ENCODE peak calls at places on chromosomes 13 and 19, in four cellular contexts. One of them, this sample, is unnamed. For H3K4me1, the result is how much of the 10 kb centered on the place peaks cover.

GRCh38 chr13:113546571-113547247 is 37.8 kb upstream of the TFDP1 start:
- DNase-seq in endothelial cell of umbilical vein: peak
- DNase-seq in GM12878: no peak
- DNase-seq in K562: no peak
- DNase-seq in this sample: peak

GRCh38 chr19:37304190-37304883 is 66.6 kb upstream of the ZNF527 start:
- DNase-seq in GM12878: no peak
- DNase-seq in endothelial cell of umbilical vein: no peak
- DNase-seq in K562: peak
- DNase-seq in this sample: no peak

GRCh38 chr19:7260161-7260560 is 34.1 kb downstream of the INSR start:
- DNase-seq in GM12878: no peak
- DNase-seq in endothelial cell of umbilical vein: no peak
- DNase-seq in K562: no peak
- DNase-seq in this sample: no peak

GRCh38 chr13:48504606-48505369 is 28.1 kb downstream of the RCBTB2 start:
- DNase-seq in GM12878: no peak
- DNase-seq in K562: no peak
- DNase-seq in endothelial cell of umbilical vein: no peak
- DNase-seq in this sample: no peak

GRCh38 chr13:91375119-91375729 is 23.2 kb upstream of the GPC5 start:
- DNase-seq in GM12878: no peak
- DNase-seq in endothelial cell of umbilical vein: no peak
- DNase-seq in K562: peak
- DNase-seq in this sample: peak

GRCh38 chr13:46154136-46154854 is 27.7 kb downstream of the LCP1 start:
- DNase-seq in K562: no peak
- DNase-seq in GM12878: no peak
- DNase-seq in endothelial cell of umbilical vein: no peak
- DNase-seq in this sample: no peak

GRCh38 chr13:51945149-51945548 is 66.1 kb downstream of the ATP7B start:
- DNase-seq in GM12878: no peak
- DNase-seq in endothelial cell of umbilical vein: no peak
- DNase-seq in K562: no peak
- DNase-seq in this sample: no peak

GRCh38 chr19:38134538-38135149 is 89.4 kb downstream of the DPF1 start:
- DNase-seq in K562: peak
- DNase-seq in GM12878: no peak
- DNase-seq in endothelial cell of umbilical vein: peak
- DNase-seq in this sample: peak

GRCh38 chr19:39167461-39168257 is 29.1 kb upstream of the NCCRP1 start:
- DNase-seq in K562: no peak
- DNase-seq in endothelial cell of umbilical vein: no peak
- DNase-seq in GM12878: no peak
- DNase-seq in this sample: no peak

GRCh38 chr13:112583592-112584277 is 4.2 kb downstream of the TUBGCP3 start:
- DNase-seq in endothelial cell of umbilical vein: no peak
- DNase-seq in GM12878: no peak
- DNase-seq in K562: peak
- DNase-seq in this sample: no peak

GRCh38 chr13:39941236-39941635 is 285.8 kb downstream of the COG6 start:
- DNase-seq in endothelial cell of umbilical vein: no peak
- DNase-seq in K562: no peak
- DNase-seq in GM12878: no peak
- DNase-seq in this sample: no peak

GRCh38 chr13:36030670-36031331 is 100.4 kb downstream of the DCLK1 start:
- DNase-seq in endothelial cell of umbilical vein: peak
- DNase-seq in K562: no peak
- DNase-seq in GM12878: no peak
- DNase-seq in this sample: peak

GRCh38 chr19:22052644-22053013 is 345 bp downstream of the ZNF257 start:
- DNase-seq in GM12878: no peak
- DNase-seq in K562: peak
- DNase-seq in endothelial cell of umbilical vein: no peak
- DNase-seq in this sample: no peak

GRCh38 chr19:47389150-47389556 is 30.2 kb downstream of the MEIS3 start:
- DNase-seq in endothelial cell of umbilical vein: no peak
- DNase-seq in K562: no peak
- DNase-seq in GM12878: no peak
- DNase-seq in this sample: no peak

GRCh38 chr13:99382428-99383133 is 75.4 kb upstream of the GPR183 start:
- DNase-seq in endothelial cell of umbilical vein: no peak
- DNase-seq in K562: no peak
- DNase-seq in GM12878: no peak
- DNase-seq in this sample: no peak

GRCh38 chr13:46817081-46817480 is 20.1 kb upstream of the ESD start:
- DNase-seq in endothelial cell of umbilical vein: peak
- DNase-seq in GM12878: no peak
- DNase-seq in K562: no peak
- DNase-seq in this sample: no peak

GRCh38 chr19:15101479-15102082 is 5.6 kb upstream of the SYDE1 start:
- DNase-seq in endothelial cell of umbilical vein: peak
- DNase-seq in GM12878: no peak
- DNase-seq in K562: peak
- DNase-seq in this sample: peak

GRCh38 chr19:28184997-28185396 is 1028.0 kb downstream of the UQCRFS1 start:
- DNase-seq in K562: no peak
- DNase-seq in endothelial cell of umbilical vein: no peak
- DNase-seq in GM12878: no peak
- DNase-seq in this sample: no peak

GRCh38 chr13:28349371-28349770 is 145.6 kb downstream of the FLT1 start:
- DNase-seq in GM12878: no peak
- DNase-seq in endothelial cell of umbilical vein: no peak
- DNase-seq in K562: no peak
- DNase-seq in this sample: no peak

GRCh38 chr19:15317392-15318011 is 14.8 kb downstream of the BRD4 start:
- DNase-seq in endothelial cell of umbilical vein: no peak
- DNase-seq in GM12878: no peak
- DNase-seq in K562: no peak
- DNase-seq in this sample: peak

GRCh38 chr13:113972451-113973217 is 1.2 kb downstream of the C13orf46 start:
- DNase-seq in endothelial cell of umbilical vein: no peak
- DNase-seq in GM12878: no peak
- DNase-seq in K562: no peak
- DNase-seq in this sample: peak

GRCh38 chr19:5617080-5617479 is 5.5 kb downstream of the SAFB2 start:
- DNase-seq in K562: no peak
- DNase-seq in endothelial cell of umbilical vein: no peak
- DNase-seq in GM12878: no peak
- DNase-seq in this sample: no peak

GRCh38 chr19:3236272-3236671 is 11.8 kb downstream of the CELF5 start:
- DNase-seq in GM12878: no peak
- DNase-seq in K562: no peak
- DNase-seq in endothelial cell of umbilical vein: no peak
- DNase-seq in this sample: no peak

GRCh38 chr19:18167975-18168645 is 5.5 kb upstream of the IFI30 start:
- DNase-seq in endothelial cell of umbilical vein: peak
- DNase-seq in K562: peak
- DNase-seq in GM12878: no peak
- DNase-seq in this sample: peak

GRCh38 chr13:41520016-41520698 is 62.8 kb downstream of the RGCC start:
- DNase-seq in GM12878: no peak
- DNase-seq in K562: no peak
- DNase-seq in endothelial cell of umbilical vein: no peak
- DNase-seq in this sample: no peak

GRCh38 chr13:39870197-39870746 is 214.8 kb downstream of the COG6 start:
- DNase-seq in GM12878: no peak
- DNase-seq in endothelial cell of umbilical vein: no peak
- DNase-seq in K562: no peak
- DNase-seq in this sample: no peak

GRCh38 chr19:47730521-47730889 is 14.8 kb upstream of the NOP53 start:
- DNase-seq in endothelial cell of umbilical vein: no peak
- DNase-seq in GM12878: no peak
- DNase-seq in K562: no peak
- DNase-seq in this sample: no peak

GRCh38 chr19:3443840-3444694 is 36.3 kb downstream of the SMIM24 start:
- DNase-seq in K562: no peak
- DNase-seq in endothelial cell of umbilical vein: peak
- DNase-seq in GM12878: no peak
- DNase-seq in this sample: peak

GRCh38 chr13:24899601-24900000 is 135.6 kb downstream of the RNF17 start:
- DNase-seq in K562: no peak
- DNase-seq in GM12878: no peak
- DNase-seq in endothelial cell of umbilical vein: no peak
- DNase-seq in this sample: peak

GRCh38 chr13:25920277-25920676 is 131.5 kb downstream of the SHISA2 start:
- DNase-seq in GM12878: no peak
- DNase-seq in K562: no peak
- DNase-seq in endothelial cell of umbilical vein: no peak
- DNase-seq in this sample: no peak

GRCh38 chr13:83350569-83350968 is 531.7 kb downstream of the SLITRK1 start:
- DNase-seq in GM12878: no peak
- DNase-seq in K562: no peak
- DNase-seq in endothelial cell of umbilical vein: no peak
- DNase-seq in this sample: peak

GRCh38 chr13:109314101-109314500 is 472.3 kb downstream of the IRS2 start:
- DNase-seq in GM12878: no peak
- DNase-seq in K562: no peak
- DNase-seq in endothelial cell of umbilical vein: no peak
- DNase-seq in this sample: no peak

GRCh38 chr19:8686549-8686948 is 12.0 kb downstream of the ACTL9 start:
- DNase-seq in K562: no peak
- DNase-seq in endothelial cell of umbilical vein: no peak
- DNase-seq in GM12878: no peak
- DNase-seq in this sample: no peak

GRCh38 chr13:94061316-94061715 is 418.2 kb downstream of the DCT start:
- DNase-seq in K562: no peak
- DNase-seq in GM12878: no peak
- DNase-seq in endothelial cell of umbilical vein: no peak
- DNase-seq in this sample: peak
- TF ChIP-seq FOS in K562: no peak
- TF ChIP-seq FOS in GM12878: no peak
- TF ChIP-seq FOS in endothelial cell of umbilical vein: no peak
- TF ChIP-seq FOS in this sample: no peak

DNA sequence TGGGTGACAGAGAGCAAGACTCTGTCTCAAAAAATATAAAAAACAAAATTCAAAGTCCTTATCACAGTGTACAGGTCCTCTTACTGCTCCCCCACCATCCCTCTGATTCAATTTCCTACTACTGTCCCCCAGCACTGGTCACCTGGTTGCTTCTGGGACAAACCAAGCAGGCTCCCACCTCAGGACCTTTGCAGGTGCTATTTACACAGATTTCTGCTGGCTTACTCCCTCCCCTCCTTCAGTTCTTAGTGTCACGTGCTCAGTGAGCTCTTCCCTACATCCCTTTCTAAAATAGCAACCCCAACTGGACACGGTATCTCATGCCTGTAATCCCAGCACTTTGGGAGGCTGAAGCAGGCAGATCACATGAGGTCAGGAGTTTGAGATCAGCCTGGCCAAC is 6.0 kb downstream of the IRF2BP1 start:
- DNase-seq in K562: no peak
- DNase-seq in GM12878: no peak
- DNase-seq in endothelial cell of umbilical vein: no peak
- DNase-seq in this sample: no peak
- H3K4me1 ChIP-seq in K562: half or more
- H3K4me1 ChIP-seq in GM12878: under half
- H3K4me1 ChIP-seq in endothelial cell of umbilical vein: under half
- H3K4me1 ChIP-seq in this sample: under half

GRCh38 chr13:49938274-49938673 is 2.1 kb upstream of the SPRYD7 start:
- DNase-seq in GM12878: no peak
- DNase-seq in endothelial cell of umbilical vein: no peak
- DNase-seq in K562: no peak
- DNase-seq in this sample: no peak
- H3K4me2 ChIP-seq in GM12878: peak
- H3K4me2 ChIP-seq in endothelial cell of umbilical vein: no peak
- H3K4me2 ChIP-seq in K562: no peak
- H3K4me2 ChIP-seq in this sample: no peak

GRCh38 chr13:20828540-20829364 is 55.0 kb upstream of the EEF1AKMT1 start:
- DNase-seq in GM12878: peak
- DNase-seq in K562: peak
- DNase-seq in endothelial cell of umbilical vein: peak
- DNase-seq in this sample: peak
- TF ChIP-seq FOS in GM12878: no peak
- TF ChIP-seq FOS in K562: no peak
- TF ChIP-seq FOS in endothelial cell of umbilical vein: no peak
- TF ChIP-seq FOS in this sample: no peak

GRCh38 chr13:111204438-111205177 is 89.5 kb downstream of the ARHGEF7 start:
- DNase-seq in endothelial cell of umbilical vein: peak
- DNase-seq in K562: peak
- DNase-seq in GM12878: no peak
- DNase-seq in this sample: peak

GRCh38 chr13:111202745-111203144 is 87.6 kb downstream of the ARHGEF7 start:
- DNase-seq in K562: peak
- DNase-seq in endothelial cell of umbilical vein: peak
- DNase-seq in GM12878: no peak
- DNase-seq in this sample: peak

GRCh38 chr13:111201304-111201940 is 86.3 kb downstream of the ARHGEF7 start:
- DNase-seq in endothelial cell of umbilical vein: no peak
- DNase-seq in K562: no peak
- DNase-seq in GM12878: no peak
- DNase-seq in this sample: no peak

GRCh38 chr13:111203742-111204386 is 88.8 kb downstream of the ARHGEF7 start:
- DNase-seq in GM12878: no peak
- DNase-seq in K562: no peak
- DNase-seq in endothelial cell of umbilical vein: peak
- DNase-seq in this sample: no peak

DNA sequence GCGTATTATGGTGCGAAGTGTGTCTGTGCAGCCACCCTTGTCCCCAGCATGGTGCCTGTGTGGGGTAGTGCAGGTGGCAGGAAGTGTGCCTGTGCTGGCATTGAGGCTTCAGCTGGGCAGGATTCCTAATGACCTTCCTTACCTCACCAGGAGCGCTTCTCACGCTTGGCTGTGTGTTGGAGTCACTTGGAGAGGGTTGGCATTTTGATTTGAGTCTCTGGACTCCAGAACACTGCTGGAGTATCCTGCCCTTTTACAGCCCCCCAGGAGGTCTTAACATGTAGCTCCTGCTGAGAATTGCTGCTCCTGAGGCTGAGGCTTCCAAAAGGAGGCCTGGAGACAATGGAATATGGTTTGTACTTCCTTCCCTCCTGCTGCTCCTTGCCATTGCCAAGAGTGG is 87.0 kb downstream of the ARHGEF7 start:
- DNase-seq in K562: no peak
- DNase-seq in GM12878: no peak
- DNase-seq in endothelial cell of umbilical vein: peak
- DNase-seq in this sample: no peak
- H3K4me1 ChIP-seq in K562: under half
- H3K4me1 ChIP-seq in GM12878: under half
- H3K4me1 ChIP-seq in endothelial cell of umbilical vein: under half
- H3K4me1 ChIP-seq in this sample: under half

This sample was measured in IMR-90.